ENCODE peak calls at places on chromosomes 2 and 18, in seven cellular contexts. N is naive B cell; C is 8988T; L is NCI-H774; O is iPS DF 6.9; R is activated CD4-positive, CD25-positive, alpha-beta regulatory T cell treated with anti-CD3 and anti-CD28 coated beads, Interleukin-2, amount 50 U/mL, for 72 hours; S is ELR. A is an unnamed sample.

GRCh38 chr2:188203756-188204155 is 87.9 kb upstream of the GULP1 start:
- DNase-seq in R (no peak), N (no peak), L (no peak), O (no peak), C (no peak), S (no peak), A (no peak)

GRCh38 chr2:147110317-147110716 is 734.5 kb upstream of the ACVR2A start:
- DNase-seq in C (no peak), L (no peak), S (no peak), O (no peak), R (no peak), N (no peak), A (peak)

GRCh38 chr2:232276739-232277313 is 101.7 kb upstream of the ALPP start:
- DNase-seq in S (no peak), O (peak), C (no peak), R (no peak), L (no peak), N (no peak), A (no peak)

GRCh38 chr2:7190587-7191320 is 273.5 kb downstream of the RNF144A start:
- DNase-seq in O (no peak), L (no peak), N (no peak), R (no peak), S (no peak), C (no peak), A (peak)

GRCh38 chr18:74944676-74945075 is 264.3 kb downstream of the PTGR3 start:
- DNase-seq in C (no peak), R (no peak), S (peak), N (no peak), O (no peak), L (peak), A (peak)

GRCh38 chr2:80634590-80634989 is 330.0 kb upstream of the LRRTM1 start:
- DNase-seq in R (no peak), L (no peak), O (no peak), N (no peak), S (no peak), C (no peak), A (no peak)

GRCh38 chr2:8597094-8597493 is 84.8 kb upstream of the ID2 start:
- DNase-seq in R (no peak), O (no peak), C (no peak), L (no peak), S (no peak), N (no peak), A (no peak)

GRCh38 chr2:71842744-71843143 is 304.9 kb downstream of the CYP26B1 start:
- DNase-seq in C (no peak), R (no peak), N (no peak), S (no peak), L (no peak), O (no peak), A (no peak)

GRCh38 chr2:203682688-203683130 is 23.7 kb upstream of the CD28 start:
- DNase-seq in N (no peak), O (no peak), S (peak), L (no peak), C (no peak), R (no peak), A (peak)

GRCh38 chr2:28445448-28446258 is 50.2 kb upstream of the PLB1 start:
- DNase-seq in N (no peak), O (no peak), S (peak), L (no peak), C (peak), R (no peak), A (peak)

GRCh38 chr2:29487967-29488550 is 372.8 kb downstream of the CLIP4 start:
- DNase-seq in R (no peak), N (no peak), L (no peak), C (no peak), S (no peak), O (no peak), A (peak)

GRCh38 chr2:46051103-46051502 is 246.1 kb upstream of the EPAS1 start:
- DNase-seq in R (no peak), C (no peak), L (no peak), S (no peak), N (no peak), O (no peak), A (no peak)

A was measured in astrocyte.